ENCODE peak calls at places on chromosomes 16 and 17, in nine cellular contexts. H is GM23338, N is HCT116, X is GM12878, O is A549, C is SK-N-SH, V is K562, K is Panc1, E is HepG2. I is an unnamed sample.

GRCh38 chr17:70521821-70522256 is 352.5 kb downstream of the KCNJ2 start:
- DNase-seq in H (no peak), N (no peak), X (no peak), O (no peak), C (no peak), V (no peak), K (no peak), E (no peak), I (no peak)

GRCh38 chr17:42459256-42459982 is 741 bp downstream of the ATP6V0A1 start:
- DNase-seq in H (peak), N (no peak), X (no peak), O (peak), C (peak), V (peak), K (no peak), E (peak), I (no peak)

GRCh38 chr17:64025732-64026294 is 5.4 kb upstream of the ICAM2 start:
- DNase-seq in H (peak), N (peak), X (peak), O (peak), C (peak), V (peak), K (peak), E (peak), I (peak)

GRCh38 chr17:31541559-31541958 is 150.1 kb downstream of the RAB11FIP4 start:
- DNase-seq in H (peak), N (no peak), X (no peak), O (no peak), C (no peak), V (no peak), K (no peak), E (peak), I (peak)

GRCh38 chr16:82819286-82819685 is 192.5 kb downstream of the CDH13 start:
- DNase-seq in H (no peak), N (no peak), X (no peak), O (no peak), C (no peak), V (no peak), K (no peak), E (no peak), I (no peak)

GRCh38 chr16:23478566-23478965 is 25.6 kb upstream of the COG7 start:
- DNase-seq in H (no peak), N (no peak), X (no peak), O (no peak), C (no peak), V (no peak), K (no peak), E (no peak), I (no peak)

GRCh38 chr17:37700881-37701280 is 44.0 kb downstream of the HNF1B start:
- DNase-seq in H (no peak), N (no peak), X (no peak), O (no peak), C (no peak), V (no peak), K (no peak), E (no peak), I (no peak)

GRCh38 chr17:28735242-28735722 is 6.7 kb downstream of the NEK8 start:
- DNase-seq in H (no peak), N (no peak), X (no peak), O (no peak), C (no peak), V (peak), K (no peak), E (no peak), I (no peak)

GRCh38 chr17:31099051-31099450 is 4.3 kb downstream of the NF1 start:
- DNase-seq in H (no peak), N (no peak), X (no peak), O (no peak), C (no peak), V (no peak), K (no peak), E (no peak), I (no peak)

GRCh38 chr16:77869997-77870813 is 81.8 kb downstream of the VAT1L start:
- DNase-seq in H (peak), N (no peak), X (no peak), O (no peak), C (no peak), V (no peak), K (no peak), E (no peak), I (no peak)

GRCh38 chr17:61248399-61248798 is 151.2 kb upstream of the TBX2 start:
- DNase-seq in H (no peak), N (no peak), X (no peak), O (no peak), C (peak), V (no peak), K (no peak), E (peak), I (no peak)

GRCh38 chr16:88469615-88470395 is 16.7 kb downstream of the ZFPM1 start:
- DNase-seq in H (no peak), N (no peak), X (no peak), O (no peak), C (no peak), V (no peak), K (no peak), E (no peak), I (no peak)

GRCh38 chr17:81184596-81184995 is 18.6 kb upstream of the AATK start:
- DNase-seq in H (peak), N (no peak), X (no peak), O (no peak), C (peak), V (no peak), K (no peak), E (no peak), I (no peak)

GRCh38 chr17:74194682-74195081 is 8.8 kb upstream of the RPL38 start:
- DNase-seq in H (no peak), N (no peak), X (no peak), O (no peak), C (no peak), V (no peak), K (no peak), E (no peak), I (no peak)

GRCh38 chr16:78976212-78976611 is 624.3 kb downstream of the MAF start:
- DNase-seq in H (no peak), N (no peak), X (no peak), O (no peak), C (no peak), V (no peak), K (no peak), E (no peak), I (no peak)

GRCh38 chr17:16428098-16428882 is 12.9 kb downstream of the TRPV2 start:
- DNase-seq in H (peak), N (no peak), X (no peak), O (peak), C (peak), V (peak), K (no peak), E (peak), I (peak)

GRCh38 chr17:44007346-44008204 is 3.2 kb downstream of the NAGS start:
- DNase-seq in H (no peak), N (no peak), X (no peak), O (no peak), C (peak), V (no peak), K (no peak), E (no peak), I (no peak)

GRCh38 chr16:12729448-12729847 is 74.2 kb downstream of the CPPED1 start:
- DNase-seq in H (no peak), N (no peak), X (no peak), O (no peak), C (no peak), V (no peak), K (no peak), E (no peak), I (no peak)

GRCh38 chr17:57311281-57312216 is 55.2 kb downstream of the MSI2 start:
- DNase-seq in H (no peak), N (no peak), X (no peak), O (no peak), C (no peak), V (no peak), K (no peak), E (no peak), I (no peak)

GRCh38 chr17:75774988-75775668 is 9.5 kb upstream of the UNK start:
- DNase-seq in H (peak), N (no peak), X (no peak), O (no peak), C (peak), V (no peak), K (no peak), E (no peak), I (no peak)

GRCh38 chr17:30433514-30433913 is 43.7 kb upstream of the GOSR1 start:
- DNase-seq in H (no peak), N (peak), X (no peak), O (peak), C (no peak), V (no peak), K (no peak), E (no peak), I (peak)

GRCh38 chr17:10702574-10702973 is 5.2 kb downstream of the ADPRM start:
- DNase-seq in H (peak), N (no peak), X (no peak), O (no peak), C (no peak), V (no peak), K (no peak), E (no peak), I (peak)

GRCh38 chr16:79001156-79001997 is 599.2 kb downstream of the MAF start:
- DNase-seq in H (peak), N (no peak), X (no peak), O (no peak), C (no peak), V (no peak), K (no peak), E (no peak), I (no peak)

GRCh38 chr17:64399767-64400156 is 9.1 kb upstream of the PECAM1 start:
- DNase-seq in H (no peak), N (no peak), X (no peak), O (no peak), C (no peak), V (no peak), K (no peak), E (no peak), I (no peak)

GRCh38 chr17:58335779-58336455 is 7.3 kb upstream of the TSPOAP1 start:
- DNase-seq in H (no peak), N (no peak), X (peak), O (no peak), C (peak), V (no peak), K (no peak), E (peak), I (peak)

GRCh38 chr17:54876656-54877195 is 23.9 kb upstream of the TOM1L1 start:
- DNase-seq in H (peak), N (no peak), X (no peak), O (no peak), C (no peak), V (no peak), K (no peak), E (no peak), I (no peak)

GRCh38 chr16:27316038-27316680 is 2.4 kb downstream of the IL4R start:
- DNase-seq in H (no peak), N (no peak), X (no peak), O (no peak), C (no peak), V (no peak), K (no peak), E (no peak), I (no peak)

GRCh38 chr17:8468988-8469387 is 33.3 kb downstream of the NDEL1 start:
- DNase-seq in H (no peak), N (no peak), X (no peak), O (no peak), C (no peak), V (no peak), K (no peak), E (no peak), I (no peak)

GRCh38 chr17:82864721-82865240 is 25.0 kb upstream of the ZNF750 start:
- DNase-seq in H (no peak), N (no peak), X (no peak), O (no peak), C (no peak), V (no peak), K (no peak), E (no peak), I (no peak)

GRCh38 chr17:11140501-11140900 is 100.5 kb upstream of the SHISA6 start:
- DNase-seq in H (no peak), N (no peak), X (no peak), O (no peak), C (no peak), V (no peak), K (no peak), E (no peak), I (no peak)

GRCh38 chr16:68289621-68290329 is 21.0 kb downstream of the SLC7A6OS start:
- DNase-seq in H (no peak), N (no peak), X (peak), O (no peak), C (no peak), V (peak), K (no peak), E (no peak), I (peak)

GRCh38 chr16:82119405-82119804 is 50.6 kb downstream of the MPHOSPH6 start:
- DNase-seq in H (no peak), N (no peak), X (no peak), O (no peak), C (no peak), V (no peak), K (no peak), E (no peak), I (no peak)

GRCh38 chr17:78041401-78042179 is 83.1 kb downstream of the TNRC6C start:
- DNase-seq in H (no peak), N (no peak), X (no peak), O (no peak), C (peak), V (no peak), K (no peak), E (no peak), I (no peak)

GRCh38 chr17:74163271-74163821 is 40.1 kb upstream of the RPL38 start:
- DNase-seq in H (peak), N (no peak), X (no peak), O (no peak), C (no peak), V (peak), K (no peak), E (no peak), I (peak)

GRCh38 chr17:73293480-73293911 is 18.3 kb downstream of the CDC42EP4 start:
- DNase-seq in H (no peak), N (peak), X (no peak), O (no peak), C (peak), V (no peak), K (no peak), E (no peak), I (peak)

GRCh38 chr17:48612854-48613691 is 2.0 kb downstream of the HOXB8 start:
- DNase-seq in H (peak), N (no peak), X (no peak), O (peak), C (peak), V (no peak), K (no peak), E (peak), I (peak)
- TF ChIP-seq REST in H (no peak), N (no peak), X (no peak), O (no peak), C (no peak), V (no peak), K (no peak), E (no peak), I (no peak)

DNA sequence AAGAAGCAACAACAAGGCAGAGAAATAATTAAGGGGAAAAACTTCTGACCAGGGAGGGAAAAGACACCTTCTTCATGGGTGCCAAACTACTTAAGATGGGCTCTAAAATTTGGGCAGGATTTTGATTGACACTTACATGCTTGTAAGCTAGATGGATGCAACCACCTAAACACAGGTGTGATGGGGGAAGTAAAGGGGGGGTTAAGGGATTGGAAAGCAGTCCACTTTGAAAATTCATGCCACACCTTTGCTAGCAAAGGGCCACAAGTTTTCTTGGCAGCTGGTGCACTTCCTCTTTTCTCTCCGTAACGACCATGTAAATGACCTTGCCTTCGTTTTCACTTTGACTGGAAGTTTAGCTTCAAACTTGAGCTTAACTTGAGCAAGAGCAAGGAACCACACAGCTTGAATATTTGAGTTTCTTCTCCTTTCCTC is 14.3 kb upstream of the PRKAR1A start:
- DNase-seq in H (no peak), N (no peak), X (peak), O (no peak), C (no peak), V (no peak), K (no peak), E (no peak), I (no peak)
- TF ChIP-seq REST in H (no peak), N (no peak), X (no peak), O (no peak), C (no peak), V (no peak), K (no peak), E (no peak), I (no peak)

GRCh38 chr16:25138130-25138529 is 26.6 kb downstream of the LCMT1 start:
- DNase-seq in H (no peak), N (no peak), X (no peak), O (no peak), C (no peak), V (no peak), K (no peak), E (no peak), I (no peak)
- TF ChIP-seq REST in H (no peak), N (no peak), X (no peak), O (no peak), C (no peak), V (no peak), K (no peak), E (no peak), I (no peak)

DNA sequence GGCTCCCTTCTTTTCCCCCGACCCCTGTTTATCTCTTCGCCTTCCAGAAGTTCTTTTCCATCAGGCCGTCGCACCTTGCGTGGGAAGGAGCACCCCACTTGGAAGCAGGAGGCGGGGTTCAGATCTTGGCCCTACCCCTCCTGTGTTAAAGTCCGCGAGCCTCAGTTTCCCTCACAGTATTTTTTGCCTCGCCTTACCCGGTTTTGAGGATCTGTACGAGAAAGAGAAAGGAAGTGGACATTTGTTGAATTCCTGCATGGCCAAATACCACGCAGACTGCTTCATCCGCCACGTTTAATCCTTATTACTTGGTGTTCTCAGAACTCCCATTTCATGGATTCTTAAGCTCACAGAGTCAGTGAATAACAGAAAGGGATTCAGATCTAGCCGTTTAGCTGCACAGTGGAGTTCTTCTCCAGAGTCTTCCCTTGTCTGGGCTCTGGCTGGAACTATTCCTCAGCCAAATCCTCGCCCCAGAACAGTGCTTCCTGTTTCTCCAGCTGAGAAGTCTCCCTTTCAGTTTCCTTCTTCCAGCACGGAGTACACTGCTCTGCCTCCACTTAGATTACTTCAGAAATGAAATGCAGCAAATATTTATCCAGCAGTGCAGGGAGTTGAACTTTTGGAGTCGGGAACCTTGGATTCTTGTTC is 590 bp downstream of the TMEM219 start:
- DNase-seq in H (no peak), N (no peak), X (no peak), O (no peak), C (no peak), V (peak), K (no peak), E (peak), I (peak)
- TF ChIP-seq REST in H (no peak), N (no peak), X (no peak), O (no peak), C (no peak), V (no peak), K (no peak), E (no peak), I (no peak)

DNA sequence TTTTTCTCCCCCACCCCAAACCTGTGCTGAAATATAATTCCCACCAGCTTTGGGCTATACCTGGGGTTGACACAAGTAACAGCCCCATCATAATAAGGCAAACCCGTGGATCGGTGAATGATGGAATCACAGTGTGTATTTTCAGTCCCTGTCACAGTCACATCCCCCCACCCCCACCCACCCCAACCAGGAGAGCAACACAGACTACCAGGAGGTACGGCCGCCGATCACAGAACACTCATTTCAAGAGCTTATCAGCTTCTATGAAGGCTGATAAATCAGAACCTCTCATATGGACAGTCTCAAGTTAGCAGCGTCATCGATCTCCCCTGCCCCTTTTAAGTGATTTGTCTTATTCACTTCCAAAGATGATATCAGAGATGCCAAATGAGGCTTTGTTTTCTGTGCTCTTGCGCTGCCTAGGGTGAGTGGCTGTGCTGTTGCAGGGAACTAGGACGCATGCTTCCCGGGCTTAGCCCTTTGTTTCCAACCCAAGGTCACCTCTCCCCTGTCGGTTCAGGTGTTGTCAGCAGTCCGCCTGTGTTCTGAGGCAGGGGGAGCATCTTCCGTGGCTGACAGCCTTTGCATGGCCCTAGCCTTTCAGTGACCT is 26.8 kb upstream of the PMFBP1 start:
- DNase-seq in H (peak), N (no peak), X (no peak), O (no peak), C (peak), V (no peak), K (no peak), E (no peak), I (no peak)
- TF ChIP-seq REST in H (no peak), N (no peak), X (no peak), O (no peak), C (no peak), V (no peak), K (no peak), E (no peak), I (no peak)

GRCh38 chr16:48556913-48557351 is 53.0 kb downstream of the N4BP1 start:
- DNase-seq in H (no peak), N (peak), X (peak), O (no peak), C (no peak), V (no peak), K (peak), E (no peak), I (no peak)
- TF ChIP-seq REST in H (no peak), N (no peak), X (no peak), O (no peak), C (no peak), V (no peak), K (no peak), E (no peak), I (no peak)

I was measured in HL-60.